ENCODE peak calls at places on chromosomes 1 and 21, in ten cellular contexts. L is activated CD8-positive, alpha-beta memory T cell treated with anti-CD3 and anti-CD28 coated beads, Interleukin-2, amount 50 U/mL, for 48 hours; Q is stimulated activated CD4-positive, alpha-beta T cell treated with anti-CD3 and anti-CD28 coated beads, TNF-alpha, amount 100 ng/mL, for 48 hours; C is lower leg skin; N is iris pigment epithelial cell; J is activated T-helper 1 cell treated with Interleukin-2 at 50 U/mL for 16 hours; D is AG09319; T is ACHN; Z is neural progenitor cell; E is activated gamma-delta T cell treated with anti-CD3 and anti-CD28 coated beads, Interleukin-2, amount 50 U/mL, for 16 hours. G is an unnamed sample.

GRCh38 chr1:214830956-214831355 is 228.0 kb downstream of the CENPF start:
- DNase-seq in D (no peak), E (no peak), J (no peak), N (no peak), C (no peak), Q (no peak), L (no peak), Z (no peak), T (no peak), G (no peak)

GRCh38 chr1:211938473-211939080 is 96.8 kb downstream of the INTS7 start:
- DNase-seq in T (peak), J (no peak), Q (no peak), E (no peak), L (no peak), N (no peak), D (no peak), C (no peak), Z (no peak), G (no peak)

GRCh38 chr1:43073490-43074230 is 98.4 kb downstream of the EBNA1BP2 start:
- DNase-seq in Z (peak), T (peak), D (peak), E (peak), C (peak), L (peak), N (peak), Q (peak), J (peak), G (peak)

GRCh38 chr1:213934642-213935041 is 53.1 kb upstream of the PROX1 start:
- DNase-seq in L (no peak), E (no peak), Z (no peak), C (no peak), J (no peak), N (peak), D (no peak), Q (no peak), T (peak), G (no peak)

GRCh38 chr21:37562920-37563640 is 196.5 kb downstream of the DYRK1A start:
- DNase-seq in E (no peak), L (no peak), N (no peak), T (no peak), Q (no peak), Z (no peak), J (peak), D (no peak), C (peak), G (no peak)

GRCh38 chr1:18886003-18886335 is 16.4 kb downstream of the ALDH4A1 start:
- DNase-seq in N (peak), Q (no peak), D (no peak), J (no peak), L (no peak), Z (no peak), T (peak), C (no peak), E (no peak), G (no peak)

GRCh38 chr1:217333939-217334338 is 297.0 kb downstream of the GPATCH2 start:
- DNase-seq in C (no peak), Z (peak), D (no peak), L (no peak), N (peak), E (no peak), T (peak), Q (no peak), J (no peak), G (no peak)

GRCh38 chr21:30733026-30733425 is 14.0 kb downstream of the KRTAP21-2 start:
- DNase-seq in N (no peak), T (no peak), D (no peak), C (no peak), E (no peak), J (no peak), Z (no peak), L (no peak), Q (no peak), G (no peak)

GRCh38 chr1:165671531-165671930 is 26.8 kb downstream of the ALDH9A1 start:
- DNase-seq in Q (no peak), T (no peak), Z (no peak), N (peak), J (no peak), D (peak), E (no peak), C (no peak), L (no peak), G (no peak)

GRCh38 chr1:243257189-243257588 is 1.3 kb downstream of the SDCCAG8 start:
- DNase-seq in J (no peak), E (no peak), N (no peak), D (no peak), Z (no peak), T (no peak), Q (no peak), L (no peak), C (no peak), G (no peak)

GRCh38 chr21:43331962-43332458 is 94.9 kb downstream of the SIK1 start:
- DNase-seq in J (no peak), Q (no peak), Z (no peak), T (no peak), L (no peak), N (peak), D (no peak), C (no peak), E (no peak), G (no peak)

GRCh38 chr1:71634159-71634558 is 553.3 kb upstream of the ZRANB2 start:
- DNase-seq in E (no peak), J (no peak), Z (no peak), T (no peak), Q (no peak), C (no peak), D (no peak), N (no peak), L (no peak), G (no peak)

GRCh38 chr1:74356493-74356892 is 121.3 kb downstream of the TNNI3K start:
- DNase-seq in L (no peak), N (peak), Q (no peak), D (no peak), C (no peak), E (no peak), Z (no peak), J (no peak), T (no peak), G (no peak)

GRCh38 chr1:228751360-228752098 is 16.2 kb downstream of the RHOU start:
- DNase-seq in Z (no peak), L (no peak), N (no peak), D (no peak), J (no peak), T (no peak), C (no peak), Q (no peak), E (no peak), G (no peak)

GRCh38 chr1:117671781-117672501 is 66.1 kb downstream of the TENT5C start:
- DNase-seq in D (no peak), E (no peak), Q (no peak), J (no peak), T (no peak), C (peak), L (no peak), N (peak), Z (peak), G (no peak)

GRCh38 chr1:6212193-6212959 is 6.5 kb downstream of the RNF207 start:
- DNase-seq in T (no peak), N (no peak), Z (no peak), L (no peak), J (no peak), E (no peak), C (no peak), D (no peak), Q (no peak), G (no peak)

GRCh38 chr1:191305370-191305769 is 827.7 kb upstream of the BRINP3 start:
- DNase-seq in E (no peak), Q (no peak), L (no peak), Z (no peak), N (no peak), T (no peak), J (no peak), D (no peak), C (no peak), G (no peak)

GRCh38 chr1:183163311-183163710 is 22.8 kb upstream of the LAMC2 start:
- DNase-seq in Q (no peak), L (no peak), T (peak), C (no peak), E (no peak), J (no peak), Z (no peak), D (no peak), N (peak), G (no peak)

GRCh38 chr1:68916227-68916853 is 419.5 kb upstream of the DEPDC1 start:
- DNase-seq in D (peak), L (no peak), E (no peak), N (peak), Z (no peak), Q (no peak), C (no peak), T (peak), J (no peak), G (no peak)

GRCh38 chr1:150272379-150272840 is at the start of gene C1orf54:
- DNase-seq in E (no peak), C (no peak), D (no peak), N (peak), Z (peak), T (peak), Q (no peak), L (no peak), J (no peak), G (no peak)

GRCh38 chr1:91871994-91872393 is 14.0 kb downstream of the TGFBR3 start:
- DNase-seq in E (no peak), C (no peak), Z (no peak), Q (no peak), T (no peak), N (peak), D (no peak), L (no peak), J (no peak), G (no peak)

GRCh38 chr1:2494323-2494693 is 18.2 kb downstream of the PLCH2 start:
- DNase-seq in E (no peak), L (no peak), Z (no peak), J (no peak), T (peak), C (no peak), D (no peak), N (peak), Q (no peak), G (no peak)

GRCh38 chr21:35195232-35195631 is 146.1 kb upstream of the RUNX1 start:
- DNase-seq in E (no peak), T (no peak), Q (no peak), C (no peak), D (no peak), J (no peak), N (peak), Z (no peak), L (no peak), G (no peak)

GRCh38 chr21:35470522-35470921 is 421.4 kb upstream of the RUNX1 start:
- DNase-seq in C (no peak), Q (no peak), T (no peak), Z (no peak), D (no peak), J (no peak), E (no peak), N (no peak), L (no peak), G (no peak)

GRCh38 chr1:3415260-3415952 is 39.1 kb upstream of the ARHGEF16 start:
- DNase-seq in N (no peak), C (no peak), T (no peak), Q (no peak), D (no peak), L (no peak), E (no peak), J (no peak), Z (no peak), G (no peak)

GRCh38 chr1:222931018-222931417 is 116.2 kb downstream of the DISP1 start:
- DNase-seq in N (no peak), E (no peak), C (no peak), L (no peak), Q (no peak), D (no peak), Z (no peak), T (no peak), J (no peak), G (no peak)

GRCh38 chr1:97797403-97798183 is 123.2 kb downstream of the DPYD start:
- DNase-seq in L (no peak), T (no peak), C (no peak), N (peak), E (no peak), D (no peak), Q (no peak), Z (no peak), J (no peak), G (no peak)

GRCh38 chr1:236455242-236455641 is 61.2 kb downstream of the EDARADD start:
- DNase-seq in C (no peak), D (no peak), Z (no peak), Q (no peak), E (no peak), N (no peak), L (no peak), J (no peak), T (no peak), G (no peak)

G was measured in suprapubic skin.